ENCODE peak calls at places on chromosomes 7 and 10, in six cellular contexts. One of them, this sample, is unnamed.

GRCh38 chr10:133528845-133529575 is 1.8 kb downstream of the CYP2E1 start:
- DNase-seq in neuronal stem cell: no peak
- DNase-seq in mesendoderm: no peak
- DNase-seq in IMR-90: peak; percentile 6
- DNase-seq in H1: no peak
- DNase-seq in mesenchymal stem cell: no peak
- DNase-seq in this sample: no peak

GRCh38 chr10:9596368-9596920 is 1421.2 kb upstream of the CELF2 start:
- DNase-seq in IMR-90: peak; percentile 62
- DNase-seq in neuronal stem cell: no peak
- DNase-seq in mesendoderm: no peak
- DNase-seq in mesenchymal stem cell: peak; percentile 56
- DNase-seq in H1: no peak
- DNase-seq in this sample: no peak

GRCh38 chr7:11786186-11786585 is 45.8 kb downstream of the THSD7A start:
- DNase-seq in neuronal stem cell: no peak
- DNase-seq in H1: peak; percentile 3
- DNase-seq in mesenchymal stem cell: no peak
- DNase-seq in mesendoderm: peak; percentile 83
- DNase-seq in IMR-90: no peak
- DNase-seq in this sample: peak; percentile 91

GRCh38 chr10:1094112-1095057 is 38.2 kb downstream of the WDR37 start:
- DNase-seq in neuronal stem cell: no peak
- DNase-seq in H1: no peak
- DNase-seq in IMR-90: no peak
- DNase-seq in mesenchymal stem cell: no peak
- DNase-seq in mesendoderm: no peak
- DNase-seq in this sample: no peak

GRCh38 chr7:119964640-119965542 is 308.1 kb upstream of the KCND2 start:
- DNase-seq in neuronal stem cell: no peak
- DNase-seq in H1: no peak
- DNase-seq in mesendoderm: no peak
- DNase-seq in mesenchymal stem cell: peak; percentile 36
- DNase-seq in IMR-90: peak; percentile 54
- DNase-seq in this sample: no peak

GRCh38 chr7:128357366-128357662 is 4.2 kb downstream of the PRRT4 start:
- DNase-seq in mesenchymal stem cell: no peak
- DNase-seq in H1: no peak
- DNase-seq in mesendoderm: no peak
- DNase-seq in neuronal stem cell: no peak
- DNase-seq in IMR-90: no peak
- DNase-seq in this sample: no peak

GRCh38 chr7:27095897-27096755 is at the start of gene HOXA1:
- DNase-seq in mesendoderm: peak; percentile 88
- DNase-seq in H1: no peak
- DNase-seq in mesenchymal stem cell: peak; percentile 85
- DNase-seq in neuronal stem cell: peak; percentile 48
- DNase-seq in IMR-90: peak; percentile 95
- DNase-seq in this sample: peak; percentile 91

GRCh38 chr7:30469303-30469702 is 9.3 kb downstream of the NOD1 start:
- DNase-seq in mesendoderm: peak; percentile 98
- DNase-seq in IMR-90: peak; percentile 99
- DNase-seq in H1: peak; percentile 79
- DNase-seq in mesenchymal stem cell: peak; percentile 95
- DNase-seq in neuronal stem cell: peak; percentile 58
- DNase-seq in this sample: peak; percentile 48

GRCh38 chr10:130301026-130301892 is 165.1 kb downstream of the GLRX3 start:
- DNase-seq in neuronal stem cell: no peak
- DNase-seq in mesendoderm: no peak
- DNase-seq in mesenchymal stem cell: no peak
- DNase-seq in H1: no peak
- DNase-seq in IMR-90: no peak
- DNase-seq in this sample: no peak

GRCh38 chr10:91514684-91515253 is 104.6 kb downstream of the HECTD2 start:
- DNase-seq in mesendoderm: no peak
- DNase-seq in mesenchymal stem cell: no peak
- DNase-seq in H1: no peak
- DNase-seq in IMR-90: peak; percentile 34
- DNase-seq in neuronal stem cell: no peak
- DNase-seq in this sample: no peak

GRCh38 chr7:85185355-85186082 is 1.3 kb downstream of the SEMA3D start:
- DNase-seq in mesenchymal stem cell: peak; percentile 72
- DNase-seq in H1: no peak
- DNase-seq in mesendoderm: peak; percentile 80
- DNase-seq in neuronal stem cell: peak; percentile 52
- DNase-seq in IMR-90: peak; percentile 61
- DNase-seq in this sample: peak; percentile 3

GRCh38 chr7:5541087-5541992 is 117.7 kb upstream of the TNRC18 start:
- DNase-seq in mesendoderm: no peak
- DNase-seq in H1: no peak
- DNase-seq in IMR-90: no peak
- DNase-seq in neuronal stem cell: no peak
- DNase-seq in mesenchymal stem cell: no peak
- DNase-seq in this sample: no peak

GRCh38 chr7:118517275-118517674 is 292.8 kb downstream of the ANKRD7 start:
- DNase-seq in mesenchymal stem cell: peak; percentile 31
- DNase-seq in H1: no peak
- DNase-seq in mesendoderm: peak; percentile 51
- DNase-seq in neuronal stem cell: no peak
- DNase-seq in IMR-90: no peak
- DNase-seq in this sample: no peak

GRCh38 chr7:123580406-123581161 is 21.0 kb upstream of the ASB15 start:
- DNase-seq in H1: no peak
- DNase-seq in IMR-90: peak; percentile 42
- DNase-seq in mesendoderm: peak; percentile 75
- DNase-seq in neuronal stem cell: peak; percentile 29
- DNase-seq in mesenchymal stem cell: peak; percentile 63
- DNase-seq in this sample: peak; percentile 2

GRCh38 chr7:45580053-45580872 is 6.1 kb downstream of the ADCY1 start:
- DNase-seq in neuronal stem cell: no peak
- DNase-seq in IMR-90: no peak
- DNase-seq in mesenchymal stem cell: no peak
- DNase-seq in mesendoderm: peak; percentile 41
- DNase-seq in H1: no peak
- DNase-seq in this sample: no peak

GRCh38 chr7:17123020-17123419 is 175.4 kb upstream of the AHR start:
- DNase-seq in IMR-90: peak; percentile 94
- DNase-seq in mesenchymal stem cell: peak; percentile 80
- DNase-seq in neuronal stem cell: no peak
- DNase-seq in H1: no peak
- DNase-seq in mesendoderm: no peak
- DNase-seq in this sample: peak; percentile 87

GRCh38 chr10:23325132-23325531 is 19.5 kb downstream of the C10orf67 start:
- DNase-seq in H1: no peak
- DNase-seq in mesenchymal stem cell: no peak
- DNase-seq in neuronal stem cell: no peak
- DNase-seq in mesendoderm: no peak
- DNase-seq in IMR-90: no peak
- DNase-seq in this sample: no peak

GRCh38 chr7:6442114-6442513 is 5.6 kb downstream of the DAGLB start:
- DNase-seq in mesenchymal stem cell: peak; percentile 82
- DNase-seq in neuronal stem cell: no peak
- DNase-seq in IMR-90: peak; percentile 80
- DNase-seq in H1: no peak
- DNase-seq in mesendoderm: no peak
- DNase-seq in this sample: no peak

GRCh38 chr7:35289376-35289775 is 35.5 kb upstream of the TBX20 start:
- DNase-seq in IMR-90: no peak
- DNase-seq in mesenchymal stem cell: no peak
- DNase-seq in mesendoderm: no peak
- DNase-seq in H1: no peak
- DNase-seq in neuronal stem cell: no peak
- DNase-seq in this sample: peak; percentile 15

GRCh38 chr10:77290528-77291155 is 347.0 kb downstream of the KCNMA1 start:
- DNase-seq in neuronal stem cell: no peak
- DNase-seq in IMR-90: peak; percentile 93
- DNase-seq in H1: no peak
- DNase-seq in mesenchymal stem cell: peak; percentile 94
- DNase-seq in mesendoderm: peak; percentile 94
- DNase-seq in this sample: peak; percentile 90
- H3K4me3 ChIP-seq in neuronal stem cell: no peak overlapping the region
- H3K4me3 ChIP-seq in IMR-90: no peak overlapping the region
- H3K4me3 ChIP-seq in H1: no peak overlapping the region
- H3K4me3 ChIP-seq in mesenchymal stem cell: no peak overlapping the region
- H3K4me3 ChIP-seq in mesendoderm: no peak overlapping the region
- H3K4me3 ChIP-seq in this sample: no peak overlapping the region

GRCh38 chr7:28685660-28686417 is 272.3 kb downstream of the TRIL start:
- DNase-seq in H1: peak; percentile 77
- DNase-seq in neuronal stem cell: peak; percentile 61
- DNase-seq in IMR-90: peak; percentile 99
- DNase-seq in mesenchymal stem cell: peak; percentile 99
- DNase-seq in mesendoderm: peak; percentile 99
- DNase-seq in this sample: peak; percentile 100

GRCh38 chr7:28682811-28683210 is 270.5 kb downstream of the CREB5 start:
- DNase-seq in neuronal stem cell: no peak
- DNase-seq in H1: no peak
- DNase-seq in mesenchymal stem cell: no peak
- DNase-seq in IMR-90: no peak
- DNase-seq in mesendoderm: no peak
- DNase-seq in this sample: no peak

GRCh38 chr7:28686418-28686800 is 271.7 kb downstream of the TRIL start:
- DNase-seq in mesenchymal stem cell: peak; percentile 85
- DNase-seq in neuronal stem cell: peak; percentile 69
- DNase-seq in IMR-90: peak; percentile 79
- DNase-seq in H1: no peak
- DNase-seq in mesendoderm: peak; percentile 95
- DNase-seq in this sample: peak; percentile 78

GRCh38 chr7:28685291-28685659 is 272.9 kb downstream of the TRIL start:
- DNase-seq in IMR-90: no peak
- DNase-seq in neuronal stem cell: no peak
- DNase-seq in H1: no peak
- DNase-seq in mesendoderm: no peak
- DNase-seq in mesenchymal stem cell: no peak
- DNase-seq in this sample: no peak

GRCh38 chr7:28684729-28685211 is 272.5 kb downstream of the CREB5 start:
- DNase-seq in H1: no peak
- DNase-seq in mesendoderm: no peak
- DNase-seq in IMR-90: no peak
- DNase-seq in mesenchymal stem cell: no peak
- DNase-seq in neuronal stem cell: no peak
- DNase-seq in this sample: no peak
- H2AK5ac ChIP-seq in H1: no peak overlapping the region
- H2AK5ac ChIP-seq in mesendoderm: no peak overlapping the region
- H2AK5ac ChIP-seq in IMR-90: no peak overlapping the region
- H2AK5ac ChIP-seq in mesenchymal stem cell: peak overlapping the region; percentile 94
- H2AK5ac ChIP-seq in neuronal stem cell: no peak overlapping the region
- H2AK5ac ChIP-seq in this sample: no peak overlapping the region

GRCh38 chr10:88989824-88990527 is 622 bp upstream of the FAS start:
- DNase-seq in mesendoderm: no peak
- DNase-seq in H1: no peak
- DNase-seq in IMR-90: peak; percentile 86
- DNase-seq in neuronal stem cell: no peak
- DNase-seq in mesenchymal stem cell: peak; percentile 87
- DNase-seq in this sample: no peak
- H3K18ac ChIP-seq in mesendoderm: no peak overlapping the region
- H3K18ac ChIP-seq in H1: peak overlapping the region; percentile 1
- H3K18ac ChIP-seq in IMR-90: peak overlapping the region; percentile 86
- H3K18ac ChIP-seq in neuronal stem cell: peak overlapping the region; percentile 99
- H3K18ac ChIP-seq in mesenchymal stem cell: peak overlapping the region; percentile 81
- H3K18ac ChIP-seq in this sample: no peak overlapping the region

DNA sequence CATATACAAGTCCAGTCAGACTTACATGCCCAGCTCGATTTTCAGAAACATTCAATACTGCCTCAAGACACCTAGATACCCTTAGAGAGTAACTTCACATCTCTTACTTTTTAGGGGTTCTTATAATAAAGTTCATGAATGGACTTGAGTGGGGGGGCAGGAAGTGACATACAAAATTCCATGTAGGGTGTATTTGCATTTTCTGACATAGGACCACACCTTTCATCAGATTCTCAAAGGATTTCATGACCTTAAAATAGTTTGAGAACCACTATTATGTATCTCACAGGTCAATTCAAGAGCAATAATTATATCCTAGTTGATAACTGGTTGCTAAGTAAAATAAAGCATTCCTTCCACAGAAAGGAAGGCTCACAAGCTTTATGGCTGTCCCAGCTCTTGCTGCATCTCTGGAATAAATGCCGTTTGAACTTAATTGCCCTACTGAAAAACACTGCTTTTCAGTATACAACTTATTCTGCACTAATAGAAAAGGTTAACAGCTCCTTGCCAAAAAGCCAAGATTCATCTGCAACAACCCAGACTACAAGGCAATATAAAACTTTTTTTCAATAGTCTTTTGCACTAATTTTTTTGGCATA is 2.3 kb downstream of the P4HA1 start:
- DNase-seq in neuronal stem cell: no peak
- DNase-seq in mesenchymal stem cell: peak; percentile 52
- DNase-seq in mesendoderm: no peak
- DNase-seq in IMR-90: peak; percentile 19
- DNase-seq in H1: no peak
- DNase-seq in this sample: no peak
- H3K4me3 ChIP-seq in neuronal stem cell: no peak overlapping the region
- H3K4me3 ChIP-seq in mesenchymal stem cell: no peak overlapping the region
- H3K4me3 ChIP-seq in mesendoderm: no peak overlapping the region
- H3K4me3 ChIP-seq in IMR-90: peak overlapping the region; percentile 71
- H3K4me3 ChIP-seq in H1: no peak overlapping the region
- H3K4me3 ChIP-seq in this sample: no peak overlapping the region

GRCh38 chr7:105697753-105698152 is 116.5 kb upstream of the EFCAB10 start:
- DNase-seq in mesenchymal stem cell: no peak
- DNase-seq in IMR-90: no peak
- DNase-seq in neuronal stem cell: no peak
- DNase-seq in H1: no peak
- DNase-seq in mesendoderm: no peak
- DNase-seq in this sample: no peak
- H2AK5ac ChIP-seq in mesenchymal stem cell: no peak overlapping the region
- H2AK5ac ChIP-seq in IMR-90: no peak overlapping the region
- H2AK5ac ChIP-seq in neuronal stem cell: no peak overlapping the region
- H2AK5ac ChIP-seq in H1: peak overlapping the region; percentile 75
- H2AK5ac ChIP-seq in mesendoderm: peak overlapping the region; percentile 91
- H2AK5ac ChIP-seq in this sample: no peak overlapping the region

GRCh38 chr7:100049441-100050291 is at the start of gene ZSCAN21:
- DNase-seq in IMR-90: peak; percentile 84
- DNase-seq in neuronal stem cell: peak; percentile 79
- DNase-seq in mesendoderm: peak; percentile 89
- DNase-seq in H1: peak; percentile 34
- DNase-seq in mesenchymal stem cell: peak; percentile 87
- DNase-seq in this sample: peak; percentile 90
- H3K18ac ChIP-seq in IMR-90: peak within 1 kb of the TSS; percentile 67
- H3K18ac ChIP-seq in neuronal stem cell: peak within 1 kb of the TSS; percentile 95
- H3K18ac ChIP-seq in mesendoderm: peak within 1 kb of the TSS; percentile 95
- H3K18ac ChIP-seq in H1: peak within 1 kb of the TSS; percentile 87
- H3K18ac ChIP-seq in mesenchymal stem cell: peak within 1 kb of the TSS; percentile 87
- H3K18ac ChIP-seq in this sample: peak within 1 kb of the TSS; percentile 98